ENCODE peak calls at places on chromosomes 16 and 17, in eight cellular contexts. One of them, this sample, is unnamed.

GRCh38 chr16:66511615-66512500 is 38.1 kb downstream of the TK2 start:
- DNase-seq in cardiac septum: no peak
- DNase-seq in body of pancreas: peak
- DNase-seq in psoas muscle: no peak
- DNase-seq in pons: peak
- DNase-seq in activated CD4-positive, alpha-beta T cell treated with anti-CD3 and anti-CD28 coated beads for 36 hours: no peak
- DNase-seq in mucosa of gallbladder: peak
- DNase-seq in C1 segment of cervical spinal cord: no peak
- DNase-seq in this sample: no peak

GRCh38 chr16:12609937-12610699 is 193.6 kb downstream of the CPPED1 start:
- DNase-seq in cardiac septum: no peak
- DNase-seq in body of pancreas: no peak
- DNase-seq in psoas muscle: no peak
- DNase-seq in pons: no peak
- DNase-seq in activated CD4-positive, alpha-beta T cell treated with anti-CD3 and anti-CD28 coated beads for 36 hours: no peak
- DNase-seq in mucosa of gallbladder: no peak
- DNase-seq in C1 segment of cervical spinal cord: no peak
- DNase-seq in this sample: no peak

GRCh38 chr16:86355114-86355513 is 155.2 kb upstream of the FOXF1 start:
- DNase-seq in cardiac septum: no peak
- DNase-seq in body of pancreas: no peak
- DNase-seq in psoas muscle: no peak
- DNase-seq in pons: no peak
- DNase-seq in activated CD4-positive, alpha-beta T cell treated with anti-CD3 and anti-CD28 coated beads for 36 hours: no peak
- DNase-seq in mucosa of gallbladder: no peak
- DNase-seq in C1 segment of cervical spinal cord: no peak
- DNase-seq in this sample: no peak

GRCh38 chr17:43768382-43768781 is 9.8 kb upstream of the SOST start:
- DNase-seq in cardiac septum: peak
- DNase-seq in body of pancreas: no peak
- DNase-seq in psoas muscle: peak
- DNase-seq in pons: peak
- DNase-seq in activated CD4-positive, alpha-beta T cell treated with anti-CD3 and anti-CD28 coated beads for 36 hours: no peak
- DNase-seq in mucosa of gallbladder: peak
- DNase-seq in C1 segment of cervical spinal cord: no peak
- DNase-seq in this sample: peak

GRCh38 chr16:75750516-75750915 is 24.2 kb upstream of the CPHXL start:
- DNase-seq in cardiac septum: no peak
- DNase-seq in body of pancreas: no peak
- DNase-seq in psoas muscle: no peak
- DNase-seq in pons: no peak
- DNase-seq in activated CD4-positive, alpha-beta T cell treated with anti-CD3 and anti-CD28 coated beads for 36 hours: no peak
- DNase-seq in mucosa of gallbladder: no peak
- DNase-seq in C1 segment of cervical spinal cord: no peak
- DNase-seq in this sample: no peak

GRCh38 chr16:88804552-88805339 is 1.2 kb downstream of the CDT1 start:
- DNase-seq in cardiac septum: no peak
- DNase-seq in body of pancreas: no peak
- DNase-seq in psoas muscle: no peak
- DNase-seq in pons: no peak
- DNase-seq in activated CD4-positive, alpha-beta T cell treated with anti-CD3 and anti-CD28 coated beads for 36 hours: peak
- DNase-seq in mucosa of gallbladder: no peak
- DNase-seq in C1 segment of cervical spinal cord: no peak
- DNase-seq in this sample: no peak

GRCh38 chr16:9112166-9112843 is 20.9 kb downstream of the HAPSTR1 start:
- DNase-seq in cardiac septum: no peak
- DNase-seq in body of pancreas: no peak
- DNase-seq in psoas muscle: no peak
- DNase-seq in pons: no peak
- DNase-seq in activated CD4-positive, alpha-beta T cell treated with anti-CD3 and anti-CD28 coated beads for 36 hours: no peak
- DNase-seq in mucosa of gallbladder: no peak
- DNase-seq in C1 segment of cervical spinal cord: no peak
- DNase-seq in this sample: no peak

GRCh38 chr17:66636111-66636510 is 198.8 kb upstream of the CACNG5 start:
- DNase-seq in cardiac septum: no peak
- DNase-seq in body of pancreas: no peak
- DNase-seq in psoas muscle: no peak
- DNase-seq in pons: no peak
- DNase-seq in activated CD4-positive, alpha-beta T cell treated with anti-CD3 and anti-CD28 coated beads for 36 hours: peak
- DNase-seq in mucosa of gallbladder: no peak
- DNase-seq in C1 segment of cervical spinal cord: no peak
- DNase-seq in this sample: no peak

GRCh38 chr17:66087073-66087472 is 104.9 kb downstream of the CEP112 start:
- DNase-seq in cardiac septum: no peak
- DNase-seq in body of pancreas: no peak
- DNase-seq in psoas muscle: no peak
- DNase-seq in pons: no peak
- DNase-seq in activated CD4-positive, alpha-beta T cell treated with anti-CD3 and anti-CD28 coated beads for 36 hours: no peak
- DNase-seq in mucosa of gallbladder: no peak
- DNase-seq in C1 segment of cervical spinal cord: no peak
- DNase-seq in this sample: no peak

GRCh38 chr17:8125196-8125946 is 1.5 kb upstream of the HES7 start:
- DNase-seq in cardiac septum: peak
- DNase-seq in body of pancreas: peak
- DNase-seq in psoas muscle: peak
- DNase-seq in pons: peak
- DNase-seq in activated CD4-positive, alpha-beta T cell treated with anti-CD3 and anti-CD28 coated beads for 36 hours: peak
- DNase-seq in mucosa of gallbladder: peak
- DNase-seq in C1 segment of cervical spinal cord: peak
- DNase-seq in this sample: peak

GRCh38 chr17:72870437-72870985 is 222.0 kb downstream of the SLC39A11 start:
- DNase-seq in cardiac septum: no peak
- DNase-seq in body of pancreas: no peak
- DNase-seq in psoas muscle: no peak
- DNase-seq in pons: no peak
- DNase-seq in activated CD4-positive, alpha-beta T cell treated with anti-CD3 and anti-CD28 coated beads for 36 hours: no peak
- DNase-seq in mucosa of gallbladder: no peak
- DNase-seq in C1 segment of cervical spinal cord: no peak
- DNase-seq in this sample: no peak

GRCh38 chr17:40679523-40679907 is 14.5 kb upstream of the KRT222 start:
- DNase-seq in cardiac septum: no peak
- DNase-seq in body of pancreas: no peak
- DNase-seq in psoas muscle: no peak
- DNase-seq in pons: no peak
- DNase-seq in activated CD4-positive, alpha-beta T cell treated with anti-CD3 and anti-CD28 coated beads for 36 hours: no peak
- DNase-seq in mucosa of gallbladder: no peak
- DNase-seq in C1 segment of cervical spinal cord: no peak
- DNase-seq in this sample: no peak

GRCh38 chr17:29444589-29444988 is 54.4 kb downstream of the TAOK1 start:
- DNase-seq in cardiac septum: no peak
- DNase-seq in body of pancreas: no peak
- DNase-seq in psoas muscle: no peak
- DNase-seq in pons: no peak
- DNase-seq in activated CD4-positive, alpha-beta T cell treated with anti-CD3 and anti-CD28 coated beads for 36 hours: no peak
- DNase-seq in mucosa of gallbladder: no peak
- DNase-seq in C1 segment of cervical spinal cord: no peak
- DNase-seq in this sample: no peak

GRCh38 chr16:79845734-79846135 is 245.2 kb upstream of the MAF start:
- DNase-seq in cardiac septum: no peak
- DNase-seq in body of pancreas: no peak
- DNase-seq in psoas muscle: no peak
- DNase-seq in pons: no peak
- DNase-seq in activated CD4-positive, alpha-beta T cell treated with anti-CD3 and anti-CD28 coated beads for 36 hours: peak
- DNase-seq in mucosa of gallbladder: no peak
- DNase-seq in C1 segment of cervical spinal cord: no peak
- DNase-seq in this sample: no peak

GRCh38 chr16:55411231-55411630 is 67.8 kb upstream of the MMP2 start:
- DNase-seq in cardiac septum: no peak
- DNase-seq in body of pancreas: no peak
- DNase-seq in psoas muscle: no peak
- DNase-seq in pons: no peak
- DNase-seq in activated CD4-positive, alpha-beta T cell treated with anti-CD3 and anti-CD28 coated beads for 36 hours: no peak
- DNase-seq in mucosa of gallbladder: no peak
- DNase-seq in C1 segment of cervical spinal cord: no peak
- DNase-seq in this sample: no peak

GRCh38 chr16:85991856-85992255 is 92.9 kb downstream of the IRF8 start:
- DNase-seq in cardiac septum: no peak
- DNase-seq in body of pancreas: no peak
- DNase-seq in psoas muscle: no peak
- DNase-seq in pons: no peak
- DNase-seq in activated CD4-positive, alpha-beta T cell treated with anti-CD3 and anti-CD28 coated beads for 36 hours: no peak
- DNase-seq in mucosa of gallbladder: no peak
- DNase-seq in C1 segment of cervical spinal cord: no peak
- DNase-seq in this sample: no peak

GRCh38 chr17:15395091-15395490 is 53.7 kb upstream of the TEKT3 start:
- DNase-seq in cardiac septum: no peak
- DNase-seq in body of pancreas: no peak
- DNase-seq in psoas muscle: no peak
- DNase-seq in pons: no peak
- DNase-seq in activated CD4-positive, alpha-beta T cell treated with anti-CD3 and anti-CD28 coated beads for 36 hours: no peak
- DNase-seq in mucosa of gallbladder: no peak
- DNase-seq in C1 segment of cervical spinal cord: no peak
- DNase-seq in this sample: no peak

GRCh38 chr16:49473131-49473530 is 99.5 kb downstream of the C16orf78 start:
- DNase-seq in cardiac septum: peak
- DNase-seq in body of pancreas: no peak
- DNase-seq in psoas muscle: no peak
- DNase-seq in pons: no peak
- DNase-seq in activated CD4-positive, alpha-beta T cell treated with anti-CD3 and anti-CD28 coated beads for 36 hours: no peak
- DNase-seq in mucosa of gallbladder: no peak
- DNase-seq in C1 segment of cervical spinal cord: no peak
- DNase-seq in this sample: no peak

GRCh38 chr16:72013389-72013788 is 4.8 kb downstream of the DHODH start:
- DNase-seq in cardiac septum: no peak
- DNase-seq in body of pancreas: no peak
- DNase-seq in psoas muscle: peak
- DNase-seq in pons: no peak
- DNase-seq in activated CD4-positive, alpha-beta T cell treated with anti-CD3 and anti-CD28 coated beads for 36 hours: peak
- DNase-seq in mucosa of gallbladder: no peak
- DNase-seq in C1 segment of cervical spinal cord: no peak
- DNase-seq in this sample: no peak

GRCh38 chr16:35724551-35724950 is 2265.1 kb downstream of the TP53TG3F start:
- DNase-seq in cardiac septum: no peak
- DNase-seq in body of pancreas: no peak
- DNase-seq in psoas muscle: no peak
- DNase-seq in pons: no peak
- DNase-seq in activated CD4-positive, alpha-beta T cell treated with anti-CD3 and anti-CD28 coated beads for 36 hours: no peak
- DNase-seq in mucosa of gallbladder: no peak
- DNase-seq in C1 segment of cervical spinal cord: no peak
- DNase-seq in this sample: no peak

GRCh38 chr16:64311241-64311640 is 810.6 kb downstream of the CDH11 start:
- DNase-seq in cardiac septum: no peak
- DNase-seq in body of pancreas: no peak
- DNase-seq in psoas muscle: no peak
- DNase-seq in pons: no peak
- DNase-seq in activated CD4-positive, alpha-beta T cell treated with anti-CD3 and anti-CD28 coated beads for 36 hours: no peak
- DNase-seq in mucosa of gallbladder: no peak
- DNase-seq in C1 segment of cervical spinal cord: no peak
- DNase-seq in this sample: no peak

GRCh38 chr16:81251871-81252270 is 13.4 kb downstream of the BCO1 start:
- DNase-seq in cardiac septum: no peak
- DNase-seq in body of pancreas: no peak
- DNase-seq in psoas muscle: no peak
- DNase-seq in pons: no peak
- DNase-seq in activated CD4-positive, alpha-beta T cell treated with anti-CD3 and anti-CD28 coated beads for 36 hours: no peak
- DNase-seq in mucosa of gallbladder: peak
- DNase-seq in C1 segment of cervical spinal cord: no peak
- DNase-seq in this sample: no peak

GRCh38 chr16:2428051-2428786 is 1.0 kb upstream of the CCNF start:
- DNase-seq in cardiac septum: no peak
- DNase-seq in body of pancreas: peak
- DNase-seq in psoas muscle: no peak
- DNase-seq in pons: no peak
- DNase-seq in activated CD4-positive, alpha-beta T cell treated with anti-CD3 and anti-CD28 coated beads for 36 hours: peak
- DNase-seq in mucosa of gallbladder: no peak
- DNase-seq in C1 segment of cervical spinal cord: no peak
- DNase-seq in this sample: no peak

GRCh38 chr17:40612510-40613244 is 34.9 kb downstream of the SMARCE1 start:
- DNase-seq in cardiac septum: no peak
- DNase-seq in body of pancreas: no peak
- DNase-seq in psoas muscle: no peak
- DNase-seq in pons: no peak
- DNase-seq in activated CD4-positive, alpha-beta T cell treated with anti-CD3 and anti-CD28 coated beads for 36 hours: peak
- DNase-seq in mucosa of gallbladder: no peak
- DNase-seq in C1 segment of cervical spinal cord: no peak
- DNase-seq in this sample: peak

GRCh38 chr17:4501295-4501949 is 2.7 kb downstream of the SPNS2 start:
- DNase-seq in cardiac septum: no peak
- DNase-seq in body of pancreas: no peak
- DNase-seq in psoas muscle: no peak
- DNase-seq in pons: no peak
- DNase-seq in activated CD4-positive, alpha-beta T cell treated with anti-CD3 and anti-CD28 coated beads for 36 hours: no peak
- DNase-seq in mucosa of gallbladder: no peak
- DNase-seq in C1 segment of cervical spinal cord: no peak
- DNase-seq in this sample: no peak

GRCh38 chr16:87881327-87882200 is 12.3 kb upstream of the SLC7A5 start:
- DNase-seq in cardiac septum: no peak
- DNase-seq in body of pancreas: no peak
- DNase-seq in psoas muscle: no peak
- DNase-seq in pons: no peak
- DNase-seq in activated CD4-positive, alpha-beta T cell treated with anti-CD3 and anti-CD28 coated beads for 36 hours: no peak
- DNase-seq in mucosa of gallbladder: no peak
- DNase-seq in C1 segment of cervical spinal cord: no peak
- DNase-seq in this sample: no peak

GRCh38 chr16:83849434-83849833 is 41.7 kb downstream of the HSBP1 start:
- DNase-seq in cardiac septum: no peak
- DNase-seq in body of pancreas: no peak
- DNase-seq in psoas muscle: no peak
- DNase-seq in pons: no peak
- DNase-seq in activated CD4-positive, alpha-beta T cell treated with anti-CD3 and anti-CD28 coated beads for 36 hours: no peak
- DNase-seq in mucosa of gallbladder: no peak
- DNase-seq in C1 segment of cervical spinal cord: no peak
- DNase-seq in this sample: no peak

GRCh38 chr16:4280625-4281024 is 7.8 kb upstream of the TFAP4 start:
- DNase-seq in cardiac septum: no peak
- DNase-seq in body of pancreas: no peak
- DNase-seq in psoas muscle: no peak
- DNase-seq in pons: no peak
- DNase-seq in activated CD4-positive, alpha-beta T cell treated with anti-CD3 and anti-CD28 coated beads for 36 hours: no peak
- DNase-seq in mucosa of gallbladder: no peak
- DNase-seq in C1 segment of cervical spinal cord: no peak
- DNase-seq in this sample: no peak

GRCh38 chr17:142102-142661 is 4.8 kb downstream of the SCGB1C2 start:
- DNase-seq in cardiac septum: peak
- DNase-seq in body of pancreas: peak
- DNase-seq in psoas muscle: peak
- DNase-seq in pons: no peak
- DNase-seq in activated CD4-positive, alpha-beta T cell treated with anti-CD3 and anti-CD28 coated beads for 36 hours: peak
- DNase-seq in mucosa of gallbladder: peak
- DNase-seq in C1 segment of cervical spinal cord: no peak
- DNase-seq in this sample: no peak

GRCh38 chr17:65051922-65052321 is 4.6 kb downstream of the GNA13 start:
- DNase-seq in cardiac septum: no peak
- DNase-seq in body of pancreas: no peak
- DNase-seq in psoas muscle: no peak
- DNase-seq in pons: no peak
- DNase-seq in activated CD4-positive, alpha-beta T cell treated with anti-CD3 and anti-CD28 coated beads for 36 hours: no peak
- DNase-seq in mucosa of gallbladder: no peak
- DNase-seq in C1 segment of cervical spinal cord: no peak
- DNase-seq in this sample: no peak

GRCh38 chr16:86298166-86299131 is 211.9 kb upstream of the FOXF1 start:
- DNase-seq in cardiac septum: no peak
- DNase-seq in body of pancreas: peak
- DNase-seq in psoas muscle: no peak
- DNase-seq in pons: no peak
- DNase-seq in activated CD4-positive, alpha-beta T cell treated with anti-CD3 and anti-CD28 coated beads for 36 hours: no peak
- DNase-seq in mucosa of gallbladder: peak
- DNase-seq in C1 segment of cervical spinal cord: no peak
- DNase-seq in this sample: no peak

GRCh38 chr17:40303009-40303657 is 5.8 kb upstream of the RARA start:
- DNase-seq in cardiac septum: peak
- DNase-seq in body of pancreas: peak
- DNase-seq in psoas muscle: no peak
- DNase-seq in pons: peak
- DNase-seq in activated CD4-positive, alpha-beta T cell treated with anti-CD3 and anti-CD28 coated beads for 36 hours: peak
- DNase-seq in mucosa of gallbladder: no peak
- DNase-seq in C1 segment of cervical spinal cord: peak
- DNase-seq in this sample: peak

GRCh38 chr16:17469011-17469741 is 1.6 kb downstream of the XYLT1 start:
- DNase-seq in cardiac septum: no peak
- DNase-seq in body of pancreas: no peak
- DNase-seq in psoas muscle: peak
- DNase-seq in pons: no peak
- DNase-seq in activated CD4-positive, alpha-beta T cell treated with anti-CD3 and anti-CD28 coated beads for 36 hours: no peak
- DNase-seq in mucosa of gallbladder: no peak
- DNase-seq in C1 segment of cervical spinal cord: no peak
- DNase-seq in this sample: no peak

GRCh38 chr16:53822936-53823529 is 119.1 kb downstream of the FTO start:
- DNase-seq in cardiac septum: no peak
- DNase-seq in body of pancreas: no peak
- DNase-seq in psoas muscle: no peak
- DNase-seq in pons: no peak
- DNase-seq in activated CD4-positive, alpha-beta T cell treated with anti-CD3 and anti-CD28 coated beads for 36 hours: no peak
- DNase-seq in mucosa of gallbladder: no peak
- DNase-seq in C1 segment of cervical spinal cord: no peak
- DNase-seq in this sample: no peak